ENCODE peak calls at places on chromosomes 6 and 20, in nine cellular contexts. O is left lung; Y is NCI-H1436; F is AG04450; N is posterior cingulate gyrus; X is MCF 10A; A is SJSA1; P is activated CD4-positive, alpha-beta T cell treated with anti-CD3 and anti-CD28 coated beads, Interleukin-2, amount 50 U/mL, for 1 hour; B is CD4-positive, alpha-beta T cell. H is an unnamed sample.

GRCh38 chr6:76790881-76791280 is 672.4 kb downstream of the HTR1B start:
- DNase-seq in P (no peak), X (no peak), F (no peak), N (no peak), Y (no peak), B (no peak), O (no peak), A (no peak), H (no peak)

GRCh38 chr6:118485601-118486550 is 62.2 kb upstream of the PLN start:
- DNase-seq in B (no peak), F (no peak), A (no peak), X (no peak), N (no peak), Y (no peak), P (no peak), O (no peak), H (no peak)

GRCh38 chr6:12150812-12151432 is 138.8 kb downstream of the HIVEP1 start:
- DNase-seq in Y (peak; percentile 11), F (no peak), N (peak; percentile 37), X (peak; percentile 57), B (no peak), A (no peak), P (peak; percentile 23), O (peak; percentile 70), H (no peak)

GRCh38 chr20:2163757-2164156 is 62.1 kb downstream of the STK35 start:
- DNase-seq in A (no peak), Y (no peak), N (no peak), P (no peak), F (no peak), O (no peak), B (no peak), X (no peak), H (no peak)

GRCh38 chr6:40668203-40668602 is 81.0 kb upstream of the LRFN2 start:
- DNase-seq in O (no peak), N (no peak), B (no peak), F (no peak), X (no peak), P (no peak), Y (no peak), A (no peak), H (no peak)

GRCh38 chr6:142786476-142786875 is 158.5 kb downstream of the HIVEP2 start:
- DNase-seq in O (no peak), B (no peak), N (no peak), X (no peak), Y (no peak), P (no peak), A (no peak), F (no peak), H (no peak)

GRCh38 chr20:3818155-3819151 is 1.9 kb upstream of the AP5S1 start:
- DNase-seq in F (peak; percentile 77), B (no peak), X (peak; percentile 94), O (no peak), P (no peak), Y (peak; percentile 51), A (peak; percentile 87), N (peak; percentile 52), H (peak; percentile 80)

GRCh38 chr6:29723666-29724588 is 693 bp downstream of the HLA-F start:
- DNase-seq in O (peak; percentile 89), X (no peak), N (peak; percentile 16), Y (no peak), B (peak; percentile 49), P (peak; percentile 75), A (no peak), F (no peak), H (peak; percentile 75)

GRCh38 chr6:3119040-3119723 is 671 bp downstream of the BPHL start:
- DNase-seq in A (no peak), N (no peak), O (no peak), Y (no peak), X (peak; percentile 32), B (no peak), F (no peak), P (no peak), H (no peak)

GRCh38 chr6:19613678-19614077 is 223.5 kb upstream of the ID4 start:
- DNase-seq in X (peak; percentile 5), N (no peak), F (no peak), Y (no peak), O (no peak), A (no peak), P (no peak), B (no peak), H (no peak)

GRCh38 chr20:43465625-43465943 is 7.9 kb downstream of the SRSF6 start:
- DNase-seq in B (no peak), P (no peak), Y (no peak), N (no peak), O (no peak), F (no peak), X (no peak), A (no peak), H (no peak)

GRCh38 chr6:89562114-89562815 is 76.3 kb downstream of the LYRM2 start:
- DNase-seq in A (no peak), O (no peak), Y (no peak), P (no peak), X (no peak), F (no peak), N (peak; percentile 36), B (no peak), H (no peak)

GRCh38 chr20:19583532-19584175 is 174.4 kb upstream of the RIN2 start:
- DNase-seq in N (peak; percentile 58), F (no peak), Y (peak; percentile 56), A (no peak), P (no peak), X (peak; percentile 67), O (peak; percentile 84), B (peak; percentile 5), H (peak; percentile 60)

GRCh38 chr20:16040742-16041141 is 532.5 kb downstream of the KIF16B start:
- DNase-seq in N (no peak), O (no peak), Y (no peak), F (no peak), P (no peak), A (no peak), B (no peak), X (no peak), H (no peak)

GRCh38 chr6:53529324-53530036 is 15.4 kb downstream of the GCLC start:
- DNase-seq in Y (no peak), N (no peak), A (no peak), B (no peak), F (no peak), X (no peak), P (no peak), O (no peak), H (peak; percentile 23)

GRCh38 chr6:106165885-106166485 is 79.8 kb downstream of the PRDM1 start:
- DNase-seq in B (no peak), O (no peak), N (no peak), Y (no peak), P (no peak), F (peak; percentile 60), X (peak; percentile 51), A (no peak), H (no peak)

GRCh38 chr6:128361378-128361777 is 159.0 kb downstream of the PTPRK start:
- DNase-seq in P (no peak), O (no peak), N (no peak), Y (no peak), F (no peak), X (no peak), A (no peak), B (no peak), H (no peak)

GRCh38 chr6:41878246-41878645 is 16.9 kb downstream of the USP49 start:
- DNase-seq in B (no peak), N (no peak), Y (no peak), X (peak; percentile 2), P (no peak), A (peak; percentile 46), F (peak; percentile 41), O (no peak), H (peak; percentile 59)

GRCh38 chr6:142850653-142851434 is 94.1 kb downstream of the HIVEP2 start:
- DNase-seq in X (no peak), Y (no peak), A (no peak), P (no peak), O (no peak), F (no peak), N (no peak), B (no peak), H (peak; percentile 16)

GRCh38 chr6:151629791-151630190 is 136.0 kb downstream of the CCDC170 start:
- DNase-seq in Y (no peak), P (no peak), N (no peak), X (peak; percentile 44), A (no peak), B (no peak), F (no peak), O (no peak), H (no peak)

H was measured in GM03348.